ENCODE peak calls at places on chromosome 9, in four cellular contexts. K is activated naive CD4-positive, alpha-beta T cell; V is IMR-90; R is GM13976. Q is an unnamed sample.

GRCh38 chr9:71249729-71250317 is 128.4 kb upstream of the TRPM3 start:
- DNase-seq in V (peak; percentile 64), K (no peak), R (peak; percentile 27), Q (peak; percentile 2)

GRCh38 chr9:3794005-3794404 is 268.2 kb upstream of the RFX3 start:
- DNase-seq in K (no peak), V (peak; percentile 15), R (no peak), Q (no peak)

GRCh38 chr9:90900130-90900529 is 98.5 kb downstream of the SYK start:
- DNase-seq in K (no peak), V (peak; percentile 18), R (no peak), Q (no peak)

GRCh38 chr9:120583958-120584369 is 4.0 kb upstream of the CDK5RAP2 start:
- DNase-seq in R (peak; percentile 47), K (no peak), V (peak; percentile 93), Q (peak; percentile 33)

GRCh38 chr9:131379056-131379455 is 14.8 kb upstream of the PRRC2B start:
- DNase-seq in K (no peak), R (no peak), V (no peak), Q (no peak)

GRCh38 chr9:115022760-115023434 is 92.5 kb upstream of the TNFSF8 start:
- DNase-seq in K (no peak), V (peak; percentile 95), R (no peak), Q (no peak)

GRCh38 chr9:99977042-99977792 is 70.8 kb downstream of the STX17 start:
- DNase-seq in R (no peak), K (no peak), V (no peak), Q (no peak)

GRCh38 chr9:81374881-81375280 is 314.5 kb downstream of the TLE1 start:
- DNase-seq in K (no peak), V (peak; percentile 40), R (no peak), Q (no peak)

GRCh38 chr9:122941560-122942234 is 877 bp downstream of the RABGAP1 start:
- DNase-seq in V (peak; percentile 76), R (peak; percentile 25), K (no peak), Q (no peak)

GRCh38 chr9:124769451-124770358 is 1.4 kb downstream of the NR6A1 start:
- DNase-seq in K (no peak), R (peak; percentile 57), V (no peak), Q (no peak)

GRCh38 chr9:111839981-111840380 is 45.2 kb upstream of the SHOC1 start:
- DNase-seq in V (peak; percentile 70), R (no peak), K (no peak), Q (no peak)

GRCh38 chr9:131098391-131099087 is 2.2 kb downstream of the AIF1L start:
- DNase-seq in R (no peak), V (no peak), K (no peak), Q (no peak)

GRCh38 chr9:35650341-35651158 is at the start of gene SIT1:
- DNase-seq in V (no peak), R (peak; percentile 72), K (no peak), Q (no peak)

GRCh38 chr9:110351009-110351467 is 13.4 kb upstream of the TXNDC8 start:
- DNase-seq in K (no peak), R (no peak), V (peak; percentile 80), Q (no peak)

GRCh38 chr9:130938652-130939404 is at the start of gene FIBCD1:
- DNase-seq in V (peak; percentile 34), K (no peak), R (peak; percentile 77), Q (no peak)

GRCh38 chr9:37187713-37188439 is 67.5 kb downstream of the ZCCHC7 start:
- DNase-seq in K (no peak), V (peak; percentile 28), R (peak; percentile 52), Q (peak; percentile 27)

GRCh38 chr9:124770359-124771020 is 621 bp downstream of the NR6A1 start:
- DNase-seq in K (no peak), V (no peak), R (peak; percentile 79), Q (no peak)

GRCh38 chr9:76086521-76086920 is 196.0 kb downstream of the PCSK5 start:
- DNase-seq in R (no peak), V (peak; percentile 26), K (no peak), Q (no peak)

GRCh38 chr9:6671416-6671815 is 25.9 kb upstream of the GLDC start:
- DNase-seq in V (no peak), R (no peak), K (no peak), Q (no peak)

GRCh38 chr9:93011114-93011513 is 47.4 kb upstream of the SUSD3 start:
- DNase-seq in V (no peak), R (no peak), K (no peak), Q (no peak)

GRCh38 chr9:88230612-88231011 is 92.3 kb upstream of the SPATA31C2 start:
- DNase-seq in K (no peak), R (no peak), V (peak; percentile 29), Q (no peak)

GRCh38 chr9:37128051-37128450 is 7.7 kb downstream of the ZCCHC7 start:
- DNase-seq in R (no peak), V (no peak), K (no peak), Q (no peak)

GRCh38 chr9:131181091-131181681 is 55.8 kb downstream of the NUP214 start:
- DNase-seq in R (no peak), V (no peak), K (no peak), Q (no peak)

GRCh38 chr9:14768561-14769234 is 46.2 kb upstream of the CER1 start:
- DNase-seq in V (peak; percentile 51), K (no peak), R (peak; percentile 22), Q (no peak)

GRCh38 chr9:121075251-121076036 is 689 bp downstream of the CNTRL start:
- DNase-seq in V (peak; percentile 8), R (peak; percentile 34), K (peak; percentile 11), Q (no peak)

GRCh38 chr9:95980262-95981125 is 105.0 kb downstream of the ERCC6L2 start:
- DNase-seq in K (no peak), V (peak; percentile 26), R (no peak), Q (no peak)

GRCh38 chr9:96450613-96451544 is 910 bp downstream of the HABP4 start:
- DNase-seq in V (peak; percentile 30), K (peak; percentile 10), R (peak; percentile 49), Q (no peak)

GRCh38 chr9:86275962-86276361 is 6.4 kb downstream of the ISCA1 start:
- DNase-seq in R (no peak), V (no peak), K (no peak), Q (no peak)

GRCh38 chr9:76697554-76697953 is 66.7 kb upstream of the PCA3 start:
- DNase-seq in K (no peak), V (no peak), R (no peak), Q (no peak)